ENCODE peak calls at places on chromosomes 11 and 22, in nine cellular contexts. One of them, this sample, is unnamed.
A peak's percentile ranks its signal among the peaks of the same experiment; 100 is the strongest.

GRCh38 chr22:17117400-17117799 is 3.8 kb downstream of the TMEM121B start:
- DNase-seq in neural progenitor cell: no peak
- DNase-seq in aorta: no peak
- DNase-seq in activated effector memory CD4-positive, alpha-beta T cell treated with anti-CD3 and anti-CD28 coated beads, Interleukin-2, amount 50 U/mL, for 16 hours: no peak
- DNase-seq in HCEC 1CT: no peak
- DNase-seq in choroid plexus epithelial cell: no peak
- DNase-seq in adrenal gland: no peak
- DNase-seq in activated CD8-positive, alpha-beta memory T cell treated with anti-CD3 and anti-CD28 coated beads, Interleukin-2, amount 50 U/mL, for 48 hours: no peak
- DNase-seq in Calu3: no peak
- DNase-seq in this sample: no peak

GRCh38 chr11:44376423-44376822 is 66.5 kb upstream of the ALX4 start:
- DNase-seq in activated CD8-positive, alpha-beta memory T cell treated with anti-CD3 and anti-CD28 coated beads, Interleukin-2, amount 50 U/mL, for 48 hours: no peak
- DNase-seq in adrenal gland: no peak
- DNase-seq in neural progenitor cell: no peak
- DNase-seq in activated effector memory CD4-positive, alpha-beta T cell treated with anti-CD3 and anti-CD28 coated beads, Interleukin-2, amount 50 U/mL, for 16 hours: no peak
- DNase-seq in choroid plexus epithelial cell: no peak
- DNase-seq in aorta: no peak
- DNase-seq in Calu3: no peak
- DNase-seq in HCEC 1CT: no peak
- DNase-seq in this sample: no peak

GRCh38 chr11:96063053-96063452 is 139.1 kb upstream of the MTMR2 start:
- DNase-seq in activated effector memory CD4-positive, alpha-beta T cell treated with anti-CD3 and anti-CD28 coated beads, Interleukin-2, amount 50 U/mL, for 16 hours: no peak
- DNase-seq in HCEC 1CT: no peak
- DNase-seq in activated CD8-positive, alpha-beta memory T cell treated with anti-CD3 and anti-CD28 coated beads, Interleukin-2, amount 50 U/mL, for 48 hours: no peak
- DNase-seq in Calu3: no peak
- DNase-seq in aorta: no peak
- DNase-seq in neural progenitor cell: no peak
- DNase-seq in choroid plexus epithelial cell: no peak
- DNase-seq in adrenal gland: no peak
- DNase-seq in this sample: no peak

GRCh38 chr11:118338637-118339061 is 3.9 kb downstream of the CD3D start:
- DNase-seq in Calu3: no peak
- DNase-seq in activated CD8-positive, alpha-beta memory T cell treated with anti-CD3 and anti-CD28 coated beads, Interleukin-2, amount 50 U/mL, for 48 hours: peak; percentile 89
- DNase-seq in aorta: peak; percentile 55
- DNase-seq in neural progenitor cell: no peak
- DNase-seq in HCEC 1CT: no peak
- DNase-seq in adrenal gland: no peak
- DNase-seq in activated effector memory CD4-positive, alpha-beta T cell treated with anti-CD3 and anti-CD28 coated beads, Interleukin-2, amount 50 U/mL, for 16 hours: peak; percentile 94
- DNase-seq in choroid plexus epithelial cell: peak; percentile 10
- DNase-seq in this sample: no peak

GRCh38 chr11:118570787-118571186 is 1.4 kb upstream of the ARCN1 start:
- DNase-seq in Calu3: no peak
- DNase-seq in activated effector memory CD4-positive, alpha-beta T cell treated with anti-CD3 and anti-CD28 coated beads, Interleukin-2, amount 50 U/mL, for 16 hours: no peak
- DNase-seq in aorta: no peak
- DNase-seq in choroid plexus epithelial cell: no peak
- DNase-seq in HCEC 1CT: no peak
- DNase-seq in activated CD8-positive, alpha-beta memory T cell treated with anti-CD3 and anti-CD28 coated beads, Interleukin-2, amount 50 U/mL, for 48 hours: no peak
- DNase-seq in adrenal gland: no peak
- DNase-seq in neural progenitor cell: no peak
- DNase-seq in this sample: no peak

GRCh38 chr11:98621767-98622166 is 399.0 kb upstream of the CNTN5 start:
- DNase-seq in HCEC 1CT: no peak
- DNase-seq in aorta: no peak
- DNase-seq in adrenal gland: no peak
- DNase-seq in Calu3: no peak
- DNase-seq in neural progenitor cell: no peak
- DNase-seq in choroid plexus epithelial cell: no peak
- DNase-seq in activated effector memory CD4-positive, alpha-beta T cell treated with anti-CD3 and anti-CD28 coated beads, Interleukin-2, amount 50 U/mL, for 16 hours: no peak
- DNase-seq in activated CD8-positive, alpha-beta memory T cell treated with anti-CD3 and anti-CD28 coated beads, Interleukin-2, amount 50 U/mL, for 48 hours: no peak
- DNase-seq in this sample: no peak

GRCh38 chr11:115759622-115760527 is 255.7 kb upstream of the CADM1 start:
- DNase-seq in adrenal gland: peak; percentile 50
- DNase-seq in activated effector memory CD4-positive, alpha-beta T cell treated with anti-CD3 and anti-CD28 coated beads, Interleukin-2, amount 50 U/mL, for 16 hours: no peak
- DNase-seq in activated CD8-positive, alpha-beta memory T cell treated with anti-CD3 and anti-CD28 coated beads, Interleukin-2, amount 50 U/mL, for 48 hours: peak; percentile 48
- DNase-seq in aorta: peak; percentile 56
- DNase-seq in HCEC 1CT: no peak
- DNase-seq in neural progenitor cell: peak; percentile 73
- DNase-seq in choroid plexus epithelial cell: no peak
- DNase-seq in Calu3: no peak
- DNase-seq in this sample: no peak

GRCh38 chr11:73652046-73652730 is 5.8 kb downstream of the PLEKHB1 start:
- DNase-seq in adrenal gland: no peak
- DNase-seq in activated effector memory CD4-positive, alpha-beta T cell treated with anti-CD3 and anti-CD28 coated beads, Interleukin-2, amount 50 U/mL, for 16 hours: no peak
- DNase-seq in neural progenitor cell: peak; percentile 92
- DNase-seq in aorta: no peak
- DNase-seq in choroid plexus epithelial cell: no peak
- DNase-seq in HCEC 1CT: no peak
- DNase-seq in activated CD8-positive, alpha-beta memory T cell treated with anti-CD3 and anti-CD28 coated beads, Interleukin-2, amount 50 U/mL, for 48 hours: no peak
- DNase-seq in Calu3: peak; percentile 91
- DNase-seq in this sample: peak; percentile 36

GRCh38 chr11:72336163-72336562 is 92.2 kb upstream of the PHOX2A start:
- DNase-seq in Calu3: no peak
- DNase-seq in activated CD8-positive, alpha-beta memory T cell treated with anti-CD3 and anti-CD28 coated beads, Interleukin-2, amount 50 U/mL, for 48 hours: no peak
- DNase-seq in choroid plexus epithelial cell: no peak
- DNase-seq in activated effector memory CD4-positive, alpha-beta T cell treated with anti-CD3 and anti-CD28 coated beads, Interleukin-2, amount 50 U/mL, for 16 hours: no peak
- DNase-seq in adrenal gland: no peak
- DNase-seq in HCEC 1CT: no peak
- DNase-seq in aorta: no peak
- DNase-seq in neural progenitor cell: no peak
- DNase-seq in this sample: no peak

GRCh38 chr11:117856892-117857291 is 19.6 kb downstream of the FXYD6 start:
- DNase-seq in adrenal gland: no peak
- DNase-seq in HCEC 1CT: no peak
- DNase-seq in activated effector memory CD4-positive, alpha-beta T cell treated with anti-CD3 and anti-CD28 coated beads, Interleukin-2, amount 50 U/mL, for 16 hours: peak; percentile 30
- DNase-seq in Calu3: no peak
- DNase-seq in choroid plexus epithelial cell: no peak
- DNase-seq in neural progenitor cell: no peak
- DNase-seq in aorta: no peak
- DNase-seq in activated CD8-positive, alpha-beta memory T cell treated with anti-CD3 and anti-CD28 coated beads, Interleukin-2, amount 50 U/mL, for 48 hours: no peak
- DNase-seq in this sample: no peak

GRCh38 chr11:125890447-125891100 is 3.1 kb downstream of the HYLS1 start:
- DNase-seq in aorta: no peak
- DNase-seq in Calu3: no peak
- DNase-seq in activated CD8-positive, alpha-beta memory T cell treated with anti-CD3 and anti-CD28 coated beads, Interleukin-2, amount 50 U/mL, for 48 hours: no peak
- DNase-seq in choroid plexus epithelial cell: no peak
- DNase-seq in activated effector memory CD4-positive, alpha-beta T cell treated with anti-CD3 and anti-CD28 coated beads, Interleukin-2, amount 50 U/mL, for 16 hours: no peak
- DNase-seq in adrenal gland: no peak
- DNase-seq in neural progenitor cell: no peak
- DNase-seq in HCEC 1CT: peak; percentile 14
- DNase-seq in this sample: no peak

GRCh38 chr11:67111261-67111660 is 7.8 kb upstream of the KDM2A start:
- DNase-seq in HCEC 1CT: no peak
- DNase-seq in adrenal gland: no peak
- DNase-seq in neural progenitor cell: no peak
- DNase-seq in activated CD8-positive, alpha-beta memory T cell treated with anti-CD3 and anti-CD28 coated beads, Interleukin-2, amount 50 U/mL, for 48 hours: no peak
- DNase-seq in aorta: no peak
- DNase-seq in choroid plexus epithelial cell: peak; percentile 50
- DNase-seq in Calu3: no peak
- DNase-seq in activated effector memory CD4-positive, alpha-beta T cell treated with anti-CD3 and anti-CD28 coated beads, Interleukin-2, amount 50 U/mL, for 16 hours: no peak
- DNase-seq in this sample: no peak

GRCh38 chr11:99020324-99021225 is at the start of gene CNTN5:
- DNase-seq in adrenal gland: peak; percentile 26
- DNase-seq in activated CD8-positive, alpha-beta memory T cell treated with anti-CD3 and anti-CD28 coated beads, Interleukin-2, amount 50 U/mL, for 48 hours: peak; percentile 50
- DNase-seq in Calu3: peak; percentile 31
- DNase-seq in neural progenitor cell: peak; percentile 85
- DNase-seq in HCEC 1CT: peak; percentile 34
- DNase-seq in aorta: peak; percentile 29
- DNase-seq in activated effector memory CD4-positive, alpha-beta T cell treated with anti-CD3 and anti-CD28 coated beads, Interleukin-2, amount 50 U/mL, for 16 hours: no peak
- DNase-seq in choroid plexus epithelial cell: peak; percentile 63
- DNase-seq in this sample: no peak

GRCh38 chr11:67664696-67665536 is 9.5 kb downstream of the ALDH3B2 start:
- DNase-seq in neural progenitor cell: no peak
- DNase-seq in choroid plexus epithelial cell: no peak
- DNase-seq in HCEC 1CT: no peak
- DNase-seq in aorta: no peak
- DNase-seq in activated CD8-positive, alpha-beta memory T cell treated with anti-CD3 and anti-CD28 coated beads, Interleukin-2, amount 50 U/mL, for 48 hours: no peak
- DNase-seq in activated effector memory CD4-positive, alpha-beta T cell treated with anti-CD3 and anti-CD28 coated beads, Interleukin-2, amount 50 U/mL, for 16 hours: no peak
- DNase-seq in Calu3: no peak
- DNase-seq in adrenal gland: no peak
- DNase-seq in this sample: no peak

GRCh38 chr11:82939456-82939855 is 37.9 kb downstream of the DDIAS start:
- DNase-seq in Calu3: no peak
- DNase-seq in choroid plexus epithelial cell: no peak
- DNase-seq in adrenal gland: no peak
- DNase-seq in activated effector memory CD4-positive, alpha-beta T cell treated with anti-CD3 and anti-CD28 coated beads, Interleukin-2, amount 50 U/mL, for 16 hours: no peak
- DNase-seq in activated CD8-positive, alpha-beta memory T cell treated with anti-CD3 and anti-CD28 coated beads, Interleukin-2, amount 50 U/mL, for 48 hours: no peak
- DNase-seq in neural progenitor cell: no peak
- DNase-seq in aorta: no peak
- DNase-seq in HCEC 1CT: no peak
- DNase-seq in this sample: no peak

GRCh38 chr11:131880279-131880678 is 509.9 kb downstream of the NTM start:
- DNase-seq in aorta: no peak
- DNase-seq in activated CD8-positive, alpha-beta memory T cell treated with anti-CD3 and anti-CD28 coated beads, Interleukin-2, amount 50 U/mL, for 48 hours: no peak
- DNase-seq in neural progenitor cell: peak; percentile 46
- DNase-seq in choroid plexus epithelial cell: no peak
- DNase-seq in activated effector memory CD4-positive, alpha-beta T cell treated with anti-CD3 and anti-CD28 coated beads, Interleukin-2, amount 50 U/mL, for 16 hours: no peak
- DNase-seq in Calu3: no peak
- DNase-seq in adrenal gland: no peak
- DNase-seq in HCEC 1CT: no peak
- DNase-seq in this sample: no peak

GRCh38 chr22:19086944-19087343 is 35.3 kb downstream of the DGCR2 start:
- DNase-seq in choroid plexus epithelial cell: peak; percentile 64
- DNase-seq in HCEC 1CT: peak; percentile 49
- DNase-seq in adrenal gland: no peak
- DNase-seq in activated CD8-positive, alpha-beta memory T cell treated with anti-CD3 and anti-CD28 coated beads, Interleukin-2, amount 50 U/mL, for 48 hours: peak; percentile 17
- DNase-seq in neural progenitor cell: no peak
- DNase-seq in aorta: no peak
- DNase-seq in Calu3: no peak
- DNase-seq in activated effector memory CD4-positive, alpha-beta T cell treated with anti-CD3 and anti-CD28 coated beads, Interleukin-2, amount 50 U/mL, for 16 hours: no peak
- DNase-seq in this sample: no peak

GRCh38 chr11:12902784-12903491 is 106.2 kb upstream of the RASSF10 start:
- DNase-seq in activated effector memory CD4-positive, alpha-beta T cell treated with anti-CD3 and anti-CD28 coated beads, Interleukin-2, amount 50 U/mL, for 16 hours: no peak
- DNase-seq in HCEC 1CT: no peak
- DNase-seq in Calu3: no peak
- DNase-seq in choroid plexus epithelial cell: no peak
- DNase-seq in aorta: no peak
- DNase-seq in neural progenitor cell: peak; percentile 61
- DNase-seq in activated CD8-positive, alpha-beta memory T cell treated with anti-CD3 and anti-CD28 coated beads, Interleukin-2, amount 50 U/mL, for 48 hours: no peak
- DNase-seq in adrenal gland: no peak
- DNase-seq in this sample: no peak

GRCh38 chr11:134463716-134464115 is 51.7 kb upstream of the B3GAT1 start:
- DNase-seq in activated CD8-positive, alpha-beta memory T cell treated with anti-CD3 and anti-CD28 coated beads, Interleukin-2, amount 50 U/mL, for 48 hours: no peak
- DNase-seq in neural progenitor cell: no peak
- DNase-seq in HCEC 1CT: no peak
- DNase-seq in choroid plexus epithelial cell: no peak
- DNase-seq in aorta: no peak
- DNase-seq in Calu3: no peak
- DNase-seq in activated effector memory CD4-positive, alpha-beta T cell treated with anti-CD3 and anti-CD28 coated beads, Interleukin-2, amount 50 U/mL, for 16 hours: no peak
- DNase-seq in adrenal gland: no peak
- DNase-seq in this sample: no peak

GRCh38 chr11:429931-430456 is 11.8 kb downstream of the ANO9 start:
- DNase-seq in HCEC 1CT: no peak
- DNase-seq in aorta: peak; percentile 40
- DNase-seq in activated effector memory CD4-positive, alpha-beta T cell treated with anti-CD3 and anti-CD28 coated beads, Interleukin-2, amount 50 U/mL, for 16 hours: no peak
- DNase-seq in neural progenitor cell: no peak
- DNase-seq in Calu3: no peak
- DNase-seq in adrenal gland: no peak
- DNase-seq in choroid plexus epithelial cell: no peak
- DNase-seq in activated CD8-positive, alpha-beta memory T cell treated with anti-CD3 and anti-CD28 coated beads, Interleukin-2, amount 50 U/mL, for 48 hours: no peak
- DNase-seq in this sample: no peak

GRCh38 chr11:64854534-64855502 is 10.4 kb upstream of the CDC42BPG start:
- DNase-seq in activated effector memory CD4-positive, alpha-beta T cell treated with anti-CD3 and anti-CD28 coated beads, Interleukin-2, amount 50 U/mL, for 16 hours: peak; percentile 87
- DNase-seq in choroid plexus epithelial cell: peak; percentile 77
- DNase-seq in neural progenitor cell: no peak
- DNase-seq in activated CD8-positive, alpha-beta memory T cell treated with anti-CD3 and anti-CD28 coated beads, Interleukin-2, amount 50 U/mL, for 48 hours: peak; percentile 72
- DNase-seq in adrenal gland: peak; percentile 94
- DNase-seq in HCEC 1CT: peak; percentile 93
- DNase-seq in aorta: peak; percentile 94
- DNase-seq in Calu3: peak; percentile 97
- DNase-seq in this sample: peak; percentile 91

GRCh38 chr11:73203790-73204189 is 14.3 kb upstream of the P2RY2 start:
- DNase-seq in choroid plexus epithelial cell: no peak
- DNase-seq in neural progenitor cell: no peak
- DNase-seq in HCEC 1CT: no peak
- DNase-seq in adrenal gland: no peak
- DNase-seq in activated CD8-positive, alpha-beta memory T cell treated with anti-CD3 and anti-CD28 coated beads, Interleukin-2, amount 50 U/mL, for 48 hours: peak; percentile 26
- DNase-seq in Calu3: no peak
- DNase-seq in activated effector memory CD4-positive, alpha-beta T cell treated with anti-CD3 and anti-CD28 coated beads, Interleukin-2, amount 50 U/mL, for 16 hours: no peak
- DNase-seq in aorta: peak; percentile 44
- DNase-seq in this sample: no peak

GRCh38 chr22:37462983-37463382 is 23.2 kb downstream of the MFNG start:
- DNase-seq in choroid plexus epithelial cell: peak; percentile 55
- DNase-seq in adrenal gland: peak; percentile 31
- DNase-seq in HCEC 1CT: no peak
- DNase-seq in Calu3: peak; percentile 36
- DNase-seq in activated effector memory CD4-positive, alpha-beta T cell treated with anti-CD3 and anti-CD28 coated beads, Interleukin-2, amount 50 U/mL, for 16 hours: no peak
- DNase-seq in aorta: no peak
- DNase-seq in activated CD8-positive, alpha-beta memory T cell treated with anti-CD3 and anti-CD28 coated beads, Interleukin-2, amount 50 U/mL, for 48 hours: no peak
- DNase-seq in neural progenitor cell: peak; percentile 86
- DNase-seq in this sample: no peak

GRCh38 chr22:49574861-49575702 is 252.6 kb downstream of the BRD1 start:
- DNase-seq in neural progenitor cell: no peak
- DNase-seq in aorta: no peak
- DNase-seq in activated effector memory CD4-positive, alpha-beta T cell treated with anti-CD3 and anti-CD28 coated beads, Interleukin-2, amount 50 U/mL, for 16 hours: peak; percentile 59
- DNase-seq in adrenal gland: no peak
- DNase-seq in activated CD8-positive, alpha-beta memory T cell treated with anti-CD3 and anti-CD28 coated beads, Interleukin-2, amount 50 U/mL, for 48 hours: peak; percentile 34
- DNase-seq in Calu3: no peak
- DNase-seq in choroid plexus epithelial cell: no peak
- DNase-seq in HCEC 1CT: no peak
- DNase-seq in this sample: no peak

GRCh38 chr22:27480487-27480886 is 321.1 kb downstream of the MN1 start:
- DNase-seq in adrenal gland: no peak
- DNase-seq in choroid plexus epithelial cell: no peak
- DNase-seq in activated CD8-positive, alpha-beta memory T cell treated with anti-CD3 and anti-CD28 coated beads, Interleukin-2, amount 50 U/mL, for 48 hours: no peak
- DNase-seq in activated effector memory CD4-positive, alpha-beta T cell treated with anti-CD3 and anti-CD28 coated beads, Interleukin-2, amount 50 U/mL, for 16 hours: no peak
- DNase-seq in Calu3: peak; percentile 76
- DNase-seq in neural progenitor cell: peak; percentile 93
- DNase-seq in HCEC 1CT: no peak
- DNase-seq in aorta: peak; percentile 27
- DNase-seq in this sample: no peak

GRCh38 chr11:33266418-33267215 is 9.4 kb downstream of the HIPK3 start:
- DNase-seq in adrenal gland: peak; percentile 70
- DNase-seq in neural progenitor cell: no peak
- DNase-seq in choroid plexus epithelial cell: peak; percentile 91
- DNase-seq in HCEC 1CT: peak; percentile 16
- DNase-seq in activated CD8-positive, alpha-beta memory T cell treated with anti-CD3 and anti-CD28 coated beads, Interleukin-2, amount 50 U/mL, for 48 hours: no peak
- DNase-seq in Calu3: peak; percentile 59
- DNase-seq in aorta: no peak
- DNase-seq in activated effector memory CD4-positive, alpha-beta T cell treated with anti-CD3 and anti-CD28 coated beads, Interleukin-2, amount 50 U/mL, for 16 hours: no peak
- DNase-seq in this sample: no peak

This sample was measured in HCT116.